ENCODE peak calls at places on chromosomes 1 and 21, in five cellular contexts. One of them, this sample, is unnamed.

GRCh38 chr1:103160281-103160680 is 52.0 kb upstream of the COL11A1 start:
- DNase-seq in adrenal gland: no peak
- DNase-seq in testis: no peak
- DNase-seq in PC-3: no peak
- DNase-seq in mammary epithelial cell: no peak
- DNase-seq in this sample: no peak

GRCh38 chr1:32965251-32965643 is 638 bp upstream of the RNF19B start:
- DNase-seq in adrenal gland: no peak
- DNase-seq in testis: no peak
- DNase-seq in PC-3: no peak
- DNase-seq in mammary epithelial cell: no peak
- DNase-seq in this sample: no peak

GRCh38 chr1:27348861-27349783 is 7.3 kb downstream of the SYTL1 start:
- DNase-seq in adrenal gland: no peak
- DNase-seq in testis: peak; percentile 26
- DNase-seq in PC-3: peak; percentile 90
- DNase-seq in mammary epithelial cell: peak; percentile 82
- DNase-seq in this sample: no peak

GRCh38 chr1:226710501-226710900 is 28.6 kb downstream of the ITPKB start:
- DNase-seq in adrenal gland: no peak
- DNase-seq in testis: peak; percentile 56
- DNase-seq in PC-3: no peak
- DNase-seq in mammary epithelial cell: peak; percentile 35
- DNase-seq in this sample: no peak

GRCh38 chr1:208835781-208836180 is 591.6 kb upstream of the PLXNA2 start:
- DNase-seq in adrenal gland: no peak
- DNase-seq in testis: no peak
- DNase-seq in PC-3: no peak
- DNase-seq in mammary epithelial cell: no peak
- DNase-seq in this sample: no peak

GRCh38 chr1:84689514-84690396 is 506 bp downstream of the SSX2IP start:
- DNase-seq in adrenal gland: peak; percentile 61
- DNase-seq in testis: peak; percentile 75
- DNase-seq in PC-3: peak; percentile 35
- DNase-seq in mammary epithelial cell: no peak
- DNase-seq in this sample: peak; percentile 66

GRCh38 chr1:201624741-201625646 is 86.1 kb downstream of the NAV1 start:
- DNase-seq in adrenal gland: no peak
- DNase-seq in testis: no peak
- DNase-seq in PC-3: peak; percentile 18
- DNase-seq in mammary epithelial cell: no peak
- DNase-seq in this sample: no peak

GRCh38 chr21:46393451-46393940 is 65.2 kb upstream of the DIP2A start:
- DNase-seq in adrenal gland: no peak
- DNase-seq in testis: no peak
- DNase-seq in PC-3: no peak
- DNase-seq in mammary epithelial cell: no peak
- DNase-seq in this sample: no peak

GRCh38 chr1:46806196-46807020 is 7.6 kb downstream of the CYP4B1 start:
- DNase-seq in adrenal gland: peak; percentile 62
- DNase-seq in testis: peak; percentile 80
- DNase-seq in PC-3: no peak
- DNase-seq in mammary epithelial cell: no peak
- DNase-seq in this sample: peak; percentile 78

GRCh38 chr1:84722794-84723193 is 32.5 kb upstream of the SSX2IP start:
- DNase-seq in adrenal gland: no peak
- DNase-seq in testis: no peak
- DNase-seq in PC-3: no peak
- DNase-seq in mammary epithelial cell: no peak
- DNase-seq in this sample: no peak

GRCh38 chr1:23177438-23178380 is 9.1 kb upstream of the LUZP1 start:
- DNase-seq in adrenal gland: peak; percentile 87
- DNase-seq in testis: peak; percentile 64
- DNase-seq in PC-3: peak; percentile 67
- DNase-seq in mammary epithelial cell: peak; percentile 69
- DNase-seq in this sample: peak; percentile 93
- TF ChIP-seq CTCF in adrenal gland: peak; percentile 40
- TF ChIP-seq CTCF in testis: no peak
- TF ChIP-seq CTCF in PC-3: no peak
- TF ChIP-seq CTCF in mammary epithelial cell: no peak
- TF ChIP-seq CTCF in this sample: peak; percentile 41

GRCh38 chr1:172882791-172883386 is 167.9 kb downstream of the TNFSF18 start:
- DNase-seq in adrenal gland: no peak
- DNase-seq in testis: no peak
- DNase-seq in PC-3: no peak
- DNase-seq in mammary epithelial cell: no peak
- DNase-seq in this sample: no peak

GRCh38 chr1:172885411-172885810 is 165.3 kb downstream of the TNFSF18 start:
- DNase-seq in adrenal gland: no peak
- DNase-seq in testis: no peak
- DNase-seq in PC-3: peak; percentile 86
- DNase-seq in mammary epithelial cell: no peak
- DNase-seq in this sample: no peak

GRCh38 chr1:172882385-172882784 is 168.4 kb downstream of the TNFSF18 start:
- DNase-seq in adrenal gland: no peak
- DNase-seq in testis: no peak
- DNase-seq in PC-3: peak; percentile 39
- DNase-seq in mammary epithelial cell: no peak
- DNase-seq in this sample: no peak

GRCh38 chr1:172883387-172883791 is 167.4 kb downstream of the TNFSF18 start:
- DNase-seq in adrenal gland: no peak
- DNase-seq in testis: no peak
- DNase-seq in PC-3: no peak
- DNase-seq in mammary epithelial cell: no peak
- DNase-seq in this sample: no peak

GRCh38 chr1:172883844-172884243 is 166.9 kb downstream of the TNFSF18 start:
- DNase-seq in adrenal gland: no peak
- DNase-seq in testis: no peak
- DNase-seq in PC-3: peak; percentile 45
- DNase-seq in mammary epithelial cell: no peak
- DNase-seq in this sample: no peak
- H3K27ac ChIP-seq in adrenal gland: no peak overlapping the region
- H3K27ac ChIP-seq in testis: no peak overlapping the region
- H3K27ac ChIP-seq in PC-3: no peak overlapping the region
- H3K27ac ChIP-seq in mammary epithelial cell: no peak overlapping the region
- H3K27ac ChIP-seq in this sample: no peak overlapping the region

GRCh38 chr1:115642168-115643072 is 650 bp downstream of the VANGL1 start:
- DNase-seq in adrenal gland: peak; percentile 50
- DNase-seq in testis: peak; percentile 61
- DNase-seq in PC-3: peak; percentile 56
- DNase-seq in mammary epithelial cell: peak; percentile 70
- DNase-seq in this sample: peak; percentile 43
- TF ChIP-seq CTCF in adrenal gland: no peak
- TF ChIP-seq CTCF in testis: no peak
- TF ChIP-seq CTCF in PC-3: peak; percentile 25
- TF ChIP-seq CTCF in mammary epithelial cell: peak; percentile 8
- TF ChIP-seq CTCF in this sample: peak; percentile 12

GRCh38 chr1:42767510-42767924 is 468 bp downstream of the C1orf50 start:
- DNase-seq in adrenal gland: no peak
- DNase-seq in testis: no peak
- DNase-seq in PC-3: peak; percentile 15
- DNase-seq in mammary epithelial cell: peak; percentile 20
- DNase-seq in this sample: no peak
- H3K27ac ChIP-seq in adrenal gland: peak overlapping the region; percentile 94
- H3K27ac ChIP-seq in testis: peak overlapping the region; percentile 91
- H3K27ac ChIP-seq in PC-3: no peak overlapping the region
- H3K27ac ChIP-seq in mammary epithelial cell: peak overlapping the region; percentile 49
- H3K27ac ChIP-seq in this sample: peak overlapping the region; percentile 72

GRCh38 chr1:109716121-109716520 is 4.1 kb downstream of the GSTM5 start:
- DNase-seq in adrenal gland: no peak
- DNase-seq in testis: no peak
- DNase-seq in PC-3: no peak
- DNase-seq in mammary epithelial cell: no peak
- DNase-seq in this sample: no peak

GRCh38 chr1:109719337-109719837 is 7.3 kb downstream of the GSTM5 start:
- DNase-seq in adrenal gland: no peak
- DNase-seq in testis: no peak
- DNase-seq in PC-3: peak; percentile 56
- DNase-seq in mammary epithelial cell: peak; percentile 8
- DNase-seq in this sample: no peak

GRCh38 chr1:109717729-109718128 is 5.7 kb downstream of the GSTM5 start:
- DNase-seq in adrenal gland: no peak
- DNase-seq in testis: no peak
- DNase-seq in PC-3: no peak
- DNase-seq in mammary epithelial cell: peak; percentile 46
- DNase-seq in this sample: no peak

GRCh38 chr1:109716570-109717090 is 4.6 kb downstream of the GSTM5 start:
- DNase-seq in adrenal gland: no peak
- DNase-seq in testis: no peak
- DNase-seq in PC-3: no peak
- DNase-seq in mammary epithelial cell: no peak
- DNase-seq in this sample: no peak

GRCh38 chr1:109718495-109718894 is 6.4 kb downstream of the GSTM5 start:
- DNase-seq in adrenal gland: no peak
- DNase-seq in testis: no peak
- DNase-seq in PC-3: peak; percentile 24
- DNase-seq in mammary epithelial cell: peak; percentile 21
- DNase-seq in this sample: no peak
- TF ChIP-seq CTCF in adrenal gland: no peak
- TF ChIP-seq CTCF in testis: no peak
- TF ChIP-seq CTCF in PC-3: peak; percentile 28
- TF ChIP-seq CTCF in mammary epithelial cell: no peak
- TF ChIP-seq CTCF in this sample: peak; percentile 43

GRCh38 chr1:204348197-204348596 is 11.5 kb downstream of the PLEKHA6 start:
- DNase-seq in adrenal gland: no peak
- DNase-seq in testis: no peak
- DNase-seq in PC-3: no peak
- DNase-seq in mammary epithelial cell: no peak
- DNase-seq in this sample: no peak
- H3K27ac ChIP-seq in adrenal gland: peak overlapping the region; percentile 69
- H3K27ac ChIP-seq in testis: peak overlapping the region; percentile 68
- H3K27ac ChIP-seq in PC-3: no peak overlapping the region
- H3K27ac ChIP-seq in mammary epithelial cell: no peak overlapping the region
- H3K27ac ChIP-seq in this sample: peak overlapping the region; percentile 78

DNA sequence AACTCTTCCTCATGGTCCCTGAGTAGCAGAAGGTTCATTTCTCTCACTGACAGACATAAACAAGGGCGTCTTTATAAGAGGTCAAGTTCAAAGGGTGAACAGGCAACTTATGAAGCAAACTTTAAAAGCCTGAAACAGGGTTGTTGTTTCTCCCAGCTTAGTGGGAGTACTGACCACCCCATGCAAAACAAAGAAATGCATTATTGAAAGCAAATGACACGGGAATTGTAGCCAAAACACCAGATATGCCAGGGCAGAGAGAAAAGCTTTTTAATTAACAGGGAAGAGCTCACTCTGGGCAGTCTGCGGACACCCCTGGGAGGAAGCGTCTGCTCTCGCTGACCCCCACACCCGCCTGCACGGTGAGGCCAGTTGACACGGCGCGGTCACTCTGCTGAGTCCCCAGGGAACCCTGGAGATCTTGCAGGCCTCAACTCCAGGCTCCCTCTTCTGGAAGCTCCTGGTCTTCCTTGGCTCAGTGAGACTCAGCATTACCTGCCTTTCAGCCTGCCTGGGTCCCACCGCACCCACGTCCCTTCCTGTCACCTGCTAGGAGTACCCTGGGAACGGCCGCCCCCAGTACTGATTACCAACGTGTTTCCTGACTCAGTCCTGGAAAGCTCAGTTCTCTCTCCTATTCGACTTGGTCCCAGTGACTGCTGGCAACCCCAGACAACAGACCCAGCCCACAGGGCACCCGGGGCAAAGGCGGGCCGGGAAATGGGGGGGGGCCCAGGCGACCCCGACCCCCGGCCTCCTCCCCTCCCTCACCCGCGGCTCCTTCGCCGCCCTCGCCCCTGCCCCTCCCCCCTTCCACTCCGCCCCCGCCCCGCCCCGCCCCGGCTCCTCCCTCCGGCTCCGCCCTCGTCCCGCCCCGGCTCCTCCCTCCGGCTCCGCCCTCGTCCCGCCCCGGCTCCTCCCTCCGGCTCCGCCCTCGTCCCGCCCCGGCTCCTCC is 972 bp downstream of the CFAP410 start:
- DNase-seq in adrenal gland: peak; percentile 78
- DNase-seq in testis: peak; percentile 72
- DNase-seq in PC-3: peak; percentile 66
- DNase-seq in mammary epithelial cell: peak; percentile 54
- DNase-seq in this sample: peak; percentile 80
- TF ChIP-seq CTCF in adrenal gland: peak; percentile 22
- TF ChIP-seq CTCF in testis: no peak
- TF ChIP-seq CTCF in PC-3: peak; percentile 53
- TF ChIP-seq CTCF in mammary epithelial cell: no peak
- TF ChIP-seq CTCF in this sample: no peak

GRCh38 chr21:34511787-34512451 is at the start of gene KCNE1:
- DNase-seq in adrenal gland: peak; percentile 71
- DNase-seq in testis: peak; percentile 38
- DNase-seq in PC-3: no peak
- DNase-seq in mammary epithelial cell: no peak
- DNase-seq in this sample: peak; percentile 70
- H3K27ac ChIP-seq in adrenal gland: peak within 1 kb of the TSS; percentile 91
- H3K27ac ChIP-seq in testis: no peak within 1 kb of the TSS
- H3K27ac ChIP-seq in PC-3: no peak within 1 kb of the TSS
- H3K27ac ChIP-seq in mammary epithelial cell: no peak within 1 kb of the TSS
- H3K27ac ChIP-seq in this sample: peak within 1 kb of the TSS; percentile 22

GRCh38 chr1:166159656-166160055 is 7.1 kb downstream of the FAM78B start:
- DNase-seq in adrenal gland: no peak
- DNase-seq in testis: no peak
- DNase-seq in PC-3: no peak
- DNase-seq in mammary epithelial cell: no peak
- DNase-seq in this sample: no peak
- TF ChIP-seq CTCF in adrenal gland: no peak
- TF ChIP-seq CTCF in testis: no peak
- TF ChIP-seq CTCF in PC-3: no peak
- TF ChIP-seq CTCF in mammary epithelial cell: no peak
- TF ChIP-seq CTCF in this sample: no peak

This sample was measured in heart left ventricle.